ENCODE peak calls at places on chromosomes 1 and 21, in six cellular contexts. C is GM23338; U is RWPE1; D is CD4-positive, alpha-beta T cell; Z is AG04450; K is fibroblast of villous mesenchyme. A is an unnamed sample.

GRCh38 chr1:150528997-150529396 is 13.4 kb downstream of the FALEC start:
- DNase-seq in C (no peak), D (no peak), U (no peak), Z (peak), K (peak), A (no peak)

GRCh38 chr1:191255354-191256057 is 777.8 kb upstream of the BRINP3 start:
- DNase-seq in C (peak), D (no peak), U (no peak), K (no peak), Z (no peak), A (no peak)

GRCh38 chr1:173043253-173043652 is 7.5 kb downstream of the TNFSF18 start:
- DNase-seq in D (no peak), U (no peak), C (no peak), K (peak), Z (no peak), A (no peak)

GRCh38 chr1:230077436-230078221 is 10.6 kb downstream of the GALNT2 start:
- DNase-seq in D (no peak), Z (no peak), U (no peak), K (peak), C (no peak), A (no peak)

GRCh38 chr1:174974711-174975111 is 25.0 kb upstream of the CACYBP start:
- DNase-seq in U (no peak), K (no peak), D (no peak), Z (no peak), C (no peak), A (no peak)

GRCh38 chr1:85850238-85850637 is 142.0 kb upstream of the ZNHIT6 start:
- DNase-seq in C (peak), Z (peak), D (no peak), U (peak), K (peak), A (no peak)

GRCh38 chr1:3742439-3743298 is 9.6 kb upstream of the CCDC27 start:
- DNase-seq in C (no peak), Z (no peak), D (no peak), K (no peak), U (no peak), A (no peak)

GRCh38 chr1:68128820-68129219 is 78.4 kb upstream of the DIRAS3 start:
- DNase-seq in U (no peak), C (no peak), Z (no peak), D (no peak), K (peak), A (no peak)

GRCh38 chr21:44766014-44766817 is 35.4 kb downstream of the UBE2G2 start:
- DNase-seq in D (no peak), C (no peak), Z (no peak), U (peak), K (no peak), A (peak)

GRCh38 chr1:230277201-230277771 is 148.8 kb downstream of the PGBD5 start:
- DNase-seq in K (no peak), U (no peak), Z (no peak), C (peak), D (peak), A (peak)

GRCh38 chr1:155309423-155310021 is 856 bp downstream of the FDPS start:
- DNase-seq in C (no peak), D (no peak), Z (no peak), U (no peak), K (no peak), A (no peak)

GRCh38 chr21:45944601-45945000 is 37.0 kb upstream of the COL6A1 start:
- DNase-seq in Z (no peak), U (no peak), K (no peak), C (no peak), D (no peak), A (no peak)

DNA sequence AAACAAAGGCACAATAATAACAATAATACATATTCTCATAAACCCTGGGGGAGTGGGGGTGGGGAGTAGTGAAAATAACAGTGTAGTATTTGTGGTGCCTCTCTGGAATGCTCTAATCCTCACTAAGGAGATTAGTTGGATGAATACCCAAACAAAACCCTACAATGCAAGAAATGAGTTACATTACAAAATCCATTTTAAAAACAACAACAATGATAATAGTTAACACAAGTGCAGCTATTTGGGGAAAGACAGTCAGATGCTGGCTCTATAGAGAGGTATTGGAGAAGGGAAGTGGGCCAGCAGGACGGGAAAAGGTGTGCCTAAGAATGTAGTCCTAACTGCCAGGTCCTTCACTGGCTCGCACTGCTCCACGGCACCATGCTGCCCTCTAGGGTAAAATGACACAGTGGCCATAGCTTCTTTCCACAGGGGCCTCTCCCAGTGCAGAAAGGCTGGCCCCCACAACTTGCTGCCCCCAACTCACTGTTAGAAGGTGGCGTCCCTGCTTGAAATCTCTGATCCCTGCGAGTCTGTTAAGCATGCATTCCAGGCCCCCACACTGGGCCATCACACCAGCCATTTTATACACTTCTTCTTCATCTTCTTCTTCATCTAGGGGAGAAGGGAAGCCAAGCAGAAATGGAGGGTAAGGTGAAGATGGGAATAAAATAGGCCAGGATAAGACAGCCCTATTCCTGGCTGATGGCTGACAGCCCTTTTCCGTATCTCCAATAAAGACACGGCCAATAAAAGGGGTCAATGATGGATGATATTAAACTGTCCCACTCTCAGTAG is 113.8 kb downstream of the UBR4 start:
- DNase-seq in C (peak), Z (no peak), U (peak), D (peak), K (no peak), A (no peak)
- TF ChIP-seq CTCF in C (peak), Z (peak), U (peak), D (peak), K (peak), A (peak)

DNA sequence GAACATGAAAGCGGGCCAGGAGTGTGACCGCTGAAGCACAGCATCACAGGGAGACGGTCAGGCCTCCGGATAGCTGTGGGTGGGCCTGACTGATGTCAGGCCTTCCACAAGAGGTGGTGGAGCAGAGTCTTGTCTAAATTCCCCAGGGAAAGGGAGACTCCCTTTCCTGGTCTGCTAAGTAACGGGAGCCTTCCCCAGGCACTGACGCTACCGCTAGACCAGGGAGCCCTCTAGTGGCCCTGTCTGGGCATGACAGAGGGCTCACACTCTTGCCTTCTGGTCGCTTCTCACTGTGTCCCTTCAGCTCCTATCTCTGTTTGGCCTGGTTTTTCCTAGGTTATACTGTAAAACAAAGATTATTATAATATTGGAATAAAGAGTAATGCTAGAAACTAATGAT is 36.5 kb downstream of the ZNF695 start:
- DNase-seq in Z (no peak), U (no peak), K (peak), D (peak), C (peak), A (no peak)
- TF ChIP-seq CTCF in Z (peak), U (no peak), K (peak), D (peak), C (peak), A (peak)

DNA sequence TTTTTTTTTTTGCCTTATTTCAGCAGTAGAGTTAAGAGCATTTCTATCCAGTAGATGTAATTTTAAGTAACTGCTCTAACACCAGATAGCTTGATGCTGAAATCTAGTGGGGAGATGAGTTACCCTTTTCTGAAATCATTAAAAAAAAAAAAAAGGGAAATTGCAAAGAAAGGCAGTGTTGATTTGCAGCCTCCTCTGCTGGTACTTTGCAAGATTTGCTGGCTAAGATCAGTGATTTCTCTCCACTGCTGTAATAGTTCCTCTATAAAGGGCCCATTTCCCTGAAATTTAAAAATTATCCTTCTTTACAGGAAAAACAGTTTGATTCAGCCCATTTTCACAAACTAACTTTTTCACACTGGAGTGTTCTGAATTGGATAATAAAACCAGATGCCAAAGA is 120.6 kb downstream of the PTBP2 start:
- DNase-seq in U (no peak), D (no peak), Z (no peak), C (peak), K (peak), A (no peak)
- TF ChIP-seq CTCF in U (no peak), D (no peak), Z (peak), C (peak), K (peak), A (peak)

GRCh38 chr1:55285849-55286248 is 70.7 kb upstream of the USP24 start:
- DNase-seq in U (peak), K (no peak), D (no peak), C (no peak), Z (no peak), A (no peak)
- TF ChIP-seq CTCF in U (no peak), K (no peak), D (no peak), C (no peak), Z (no peak), A (peak)

GRCh38 chr1:41171266-41171874 is 70.7 kb downstream of the SCMH1 start:
- DNase-seq in U (no peak), Z (no peak), K (no peak), C (no peak), D (no peak), A (no peak)

GRCh38 chr1:41173651-41174050 is 68.5 kb downstream of the SCMH1 start:
- DNase-seq in Z (no peak), U (no peak), C (no peak), K (peak), D (no peak), A (no peak)

GRCh38 chr1:41167688-41168087 is 74.4 kb downstream of the SCMH1 start:
- DNase-seq in Z (no peak), C (no peak), D (no peak), U (no peak), K (no peak), A (no peak)

GRCh38 chr1:41169799-41170180 is 72.3 kb downstream of the SCMH1 start:
- DNase-seq in C (no peak), Z (no peak), D (no peak), K (no peak), U (no peak), A (no peak)

DNA sequence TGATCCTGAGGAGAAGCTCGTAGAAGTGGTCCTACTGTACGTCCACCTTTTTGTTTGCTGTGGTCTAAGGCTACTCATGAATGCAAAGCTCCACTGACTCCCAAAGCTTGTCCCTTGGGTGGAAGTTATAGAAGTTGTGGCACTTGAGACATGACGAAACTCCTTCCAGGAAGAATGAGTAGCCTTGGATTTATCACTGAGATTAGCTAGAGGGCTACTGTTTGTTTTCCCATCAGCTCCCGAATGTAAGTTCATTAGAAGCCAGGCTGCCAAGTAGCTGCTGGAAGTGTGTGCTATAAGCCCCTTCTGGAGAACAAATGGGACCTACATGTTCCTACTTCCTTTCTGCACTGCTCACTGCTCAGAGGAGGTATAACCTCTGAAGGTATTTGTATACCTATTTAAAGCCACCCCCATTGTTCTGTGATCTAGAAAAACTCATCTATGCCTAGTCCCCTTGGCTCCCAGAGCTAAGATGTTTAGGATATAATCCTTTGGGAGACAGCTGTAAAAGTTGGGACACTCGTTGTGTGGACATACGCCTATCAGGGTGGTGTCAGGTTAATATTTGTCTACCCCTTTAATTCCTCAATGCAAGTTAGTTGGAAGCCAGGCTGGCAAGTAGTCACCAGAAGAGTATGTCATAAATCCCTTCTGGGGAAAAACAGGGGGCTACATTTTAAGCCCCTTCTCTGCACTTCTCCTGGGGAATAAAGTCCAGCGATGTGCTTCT is 72.9 kb downstream of the SCMH1 start:
- DNase-seq in K (no peak), D (no peak), C (no peak), Z (no peak), U (no peak), A (no peak)
- TF ChIP-seq CTCF in K (no peak), D (no peak), C (no peak), Z (no peak), U (no peak), A (no peak)

GRCh38 chr1:50605186-50605875 is 182.1 kb upstream of the DMRTA2 start:
- DNase-seq in U (peak), K (peak), D (no peak), Z (no peak), C (peak), A (no peak)
- TF ChIP-seq CTCF in U (peak), K (peak), D (no peak), Z (peak), C (peak), A (peak)

DNA sequence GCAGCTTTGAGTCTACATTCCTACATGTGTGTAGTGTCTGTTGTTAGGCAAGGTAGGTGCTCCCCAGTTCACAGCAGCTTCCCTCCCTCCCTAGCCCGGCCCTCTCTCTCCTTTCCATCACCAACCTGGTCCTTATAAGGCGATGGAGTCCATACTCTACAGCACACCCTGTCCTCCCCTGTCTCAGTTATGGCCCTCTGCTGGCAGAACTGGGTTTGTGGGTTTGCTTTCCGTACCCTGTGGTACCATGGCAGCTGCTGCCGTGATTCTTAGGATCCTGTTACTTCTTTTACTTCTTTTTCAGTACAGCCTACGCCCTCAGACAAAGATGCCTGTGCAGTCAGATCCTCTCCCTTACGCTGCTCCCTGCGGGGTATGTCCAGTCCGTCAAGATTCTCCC is 31.7 kb downstream of the AK5 start:
- DNase-seq in K (peak), D (no peak), Z (no peak), C (peak), U (no peak), A (no peak)
- TF ChIP-seq CTCF in K (peak), D (no peak), Z (peak), C (peak), U (no peak), A (peak)

GRCh38 chr1:152460529-152460899 is 46.5 kb upstream of the CRNN start:
- DNase-seq in C (no peak), D (no peak), U (no peak), Z (no peak), K (no peak), A (no peak)
- TF ChIP-seq CTCF in C (no peak), D (no peak), U (peak), Z (no peak), K (no peak), A (peak)

DNA sequence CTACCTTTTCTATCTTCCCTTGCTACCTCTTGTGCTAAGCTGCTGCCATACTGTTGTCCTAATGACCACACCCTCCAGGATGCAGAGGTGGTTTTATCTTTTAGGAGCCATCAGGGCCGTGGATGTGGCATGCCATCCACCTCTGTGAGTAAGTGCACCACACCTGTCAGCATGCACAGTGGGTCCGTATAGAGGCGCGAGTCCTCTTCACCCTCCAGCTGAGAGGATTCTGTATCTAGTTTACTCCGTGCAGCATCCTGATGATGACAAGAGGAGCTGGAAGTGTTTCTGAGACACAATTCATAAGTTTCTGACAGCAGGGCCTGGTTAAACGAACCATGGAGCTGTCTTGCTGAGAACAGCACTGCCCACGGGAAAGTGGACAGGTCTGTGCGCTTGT is 11.2 kb downstream of the FAM3B start:
- DNase-seq in U (no peak), K (no peak), Z (no peak), D (no peak), C (no peak), A (no peak)
- TF ChIP-seq CTCF in U (no peak), K (no peak), Z (no peak), D (no peak), C (no peak), A (no peak)

A was measured in chondrocyte.